ENCODE peak calls at places on chromosomes 2 and 18, in six cellular contexts. H is right lobe of liver, V is ovary, R is mammary epithelial cell, M is Caco-2, O is GM13977. N is an unnamed sample.

GRCh38 chr2:23418490-23418911 is 33.5 kb downstream of the KLHL29 start:
- DNase-seq in V (no peak), M (no peak), O (no peak), H (no peak), R (peak), N (peak)

GRCh38 chr2:199456383-199457146 is 1.2 kb downstream of the SATB2 start:
- DNase-seq in H (no peak), O (peak), V (no peak), R (no peak), M (no peak), N (no peak)

GRCh38 chr2:120798569-120799215 is 63.0 kb downstream of the GLI2 start:
- DNase-seq in M (no peak), V (no peak), R (no peak), H (no peak), O (no peak), N (peak)

GRCh38 chr2:179749210-179749609 is 112.2 kb downstream of the ZNF385B start:
- DNase-seq in H (no peak), R (peak), V (no peak), M (no peak), O (no peak), N (peak)

GRCh38 chr18:57839942-57840381 is 36.8 kb upstream of the ATP8B1 start:
- DNase-seq in O (no peak), H (no peak), R (peak), M (no peak), V (no peak), N (peak)

GRCh38 chr2:145431181-145431951 is 911.4 kb upstream of the ZEB2 start:
- DNase-seq in V (no peak), R (no peak), H (no peak), M (no peak), O (no peak), N (peak)

GRCh38 chr2:66121946-66122345 is 313.0 kb upstream of the MEIS1 start:
- DNase-seq in H (no peak), V (no peak), M (no peak), O (no peak), R (no peak), N (no peak)

GRCh38 chr18:23593720-23594119 is 7.4 kb upstream of the NPC1 start:
- DNase-seq in V (no peak), R (peak), H (no peak), O (no peak), M (no peak), N (peak)

GRCh38 chr2:55985406-55985805 is 61.8 kb upstream of the EFEMP1 start:
- DNase-seq in O (peak), H (no peak), R (no peak), V (no peak), M (no peak), N (no peak)

GRCh38 chr2:101121174-101121573 is 30.0 kb downstream of the TBC1D8 start:
- DNase-seq in V (no peak), H (no peak), M (no peak), O (no peak), R (no peak), N (peak)

GRCh38 chr2:178845565-178846457 is 38.6 kb upstream of the TTN start:
- DNase-seq in M (no peak), H (no peak), R (no peak), O (no peak), V (no peak), N (no peak)

GRCh38 chr2:173997269-173997668 is 32.1 kb upstream of the SP3 start:
- DNase-seq in V (peak), H (peak), O (peak), M (no peak), R (no peak), N (peak)

GRCh38 chr2:118371500-118371899 is 283.2 kb downstream of the INSIG2 start:
- DNase-seq in V (no peak), H (peak), O (peak), M (peak), R (peak), N (peak)

GRCh38 chr2:182616471-182617393 is 99.3 kb upstream of the DNAJC10 start:
- DNase-seq in H (no peak), R (no peak), M (peak), V (no peak), O (no peak), N (no peak)

GRCh38 chr18:64972545-64972944 is 778.3 kb upstream of the CDH7 start:
- DNase-seq in O (no peak), R (no peak), V (no peak), H (no peak), M (no peak), N (peak)

GRCh38 chr2:105383456-105383855 is 15.4 kb downstream of the FHL2 start:
- DNase-seq in H (no peak), R (no peak), M (no peak), O (no peak), V (no peak), N (no peak)

GRCh38 chr2:218727502-218728165 is 17.0 kb downstream of the TTLL4 start:
- DNase-seq in H (no peak), R (peak), O (no peak), M (no peak), V (no peak), N (peak)
- TF ChIP-seq CTCF in H (peak), R (peak), O (peak), M (peak), V (no peak), N (peak)

GRCh38 chr2:240209493-240209892 is 69.0 kb upstream of the OTOS start:
- DNase-seq in R (no peak), H (no peak), O (no peak), V (peak), M (no peak), N (no peak)
- TF ChIP-seq CTCF in R (no peak), H (no peak), O (no peak), V (no peak), M (no peak), N (no peak)

GRCh38 chr18:29301048-29301447 is 1124.1 kb upstream of the CDH2 start:
- DNase-seq in M (no peak), R (no peak), H (no peak), V (no peak), O (no peak), N (no peak)
- TF ChIP-seq CTCF in M (no peak), R (no peak), H (no peak), V (no peak), O (no peak), N (no peak)

DNA sequence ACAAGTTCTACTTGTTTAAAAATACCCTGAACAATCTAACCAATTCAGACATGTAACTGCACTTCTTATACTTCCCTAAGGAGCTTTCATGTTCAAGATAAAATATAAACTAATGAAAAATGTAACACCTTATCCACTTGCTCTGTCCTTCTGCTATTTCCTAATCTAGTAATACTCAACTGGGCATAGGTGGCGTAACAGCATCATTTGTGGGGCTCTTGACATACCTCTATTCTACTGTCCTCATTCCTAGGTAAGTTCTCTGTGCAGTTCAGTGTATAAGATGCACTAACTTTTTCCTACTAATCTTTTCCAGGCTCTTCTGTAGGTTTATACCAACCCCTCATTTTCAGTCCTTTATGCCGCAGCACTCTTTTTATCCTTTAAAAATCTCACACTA is 36.7 kb downstream of the PRKD3 start:
- DNase-seq in R (no peak), O (peak), V (no peak), H (no peak), M (no peak), N (peak)
- TF ChIP-seq CTCF in R (peak), O (peak), V (no peak), H (no peak), M (peak), N (peak)

DNA sequence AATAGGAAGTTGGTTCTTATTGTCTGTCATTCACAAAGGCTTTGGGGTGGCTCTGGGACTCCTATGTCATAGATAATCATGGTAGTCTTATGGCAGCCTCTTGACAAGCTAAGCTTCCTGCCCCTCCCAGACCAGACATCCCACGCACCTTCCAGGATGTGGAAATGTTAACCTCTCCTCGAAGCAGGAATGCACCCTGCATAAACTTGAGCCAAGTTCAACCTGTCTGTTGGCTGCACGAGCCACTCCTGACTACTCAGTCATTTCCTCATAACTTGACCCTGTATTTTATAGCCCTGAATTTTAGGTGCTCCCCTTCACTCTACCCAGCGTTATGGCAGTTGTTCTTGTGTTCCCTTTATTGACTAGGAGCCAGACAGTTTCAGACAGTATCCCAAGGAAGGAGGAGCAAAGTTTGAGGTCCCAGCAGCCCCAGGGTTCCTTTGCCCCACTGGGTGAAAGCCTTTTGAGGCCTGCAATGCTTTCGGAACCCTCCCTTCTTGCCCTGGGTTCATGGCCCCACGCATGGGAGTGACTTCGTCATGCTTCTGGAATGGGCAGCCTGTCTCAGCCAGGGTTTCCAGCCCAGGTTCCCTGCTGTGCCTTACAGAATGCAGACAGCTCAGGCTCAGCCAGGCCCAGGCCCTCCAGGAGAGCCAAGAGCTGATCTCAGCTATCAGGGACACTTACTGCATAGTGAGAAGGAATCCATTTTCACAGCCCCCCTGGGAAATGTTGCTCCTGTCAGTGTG is 15.6 kb upstream of the INO80C start:
- DNase-seq in R (peak), M (no peak), V (no peak), O (no peak), H (no peak), N (peak)
- TF ChIP-seq CTCF in R (no peak), M (no peak), V (no peak), O (no peak), H (no peak), N (no peak)

GRCh38 chr2:21307037-21307436 is 183.3 kb downstream of the TDRD15 start:
- DNase-seq in V (no peak), H (no peak), M (peak), O (no peak), R (no peak), N (no peak)
- TF ChIP-seq CTCF in V (no peak), H (no peak), M (no peak), O (no peak), R (no peak), N (no peak)

GRCh38 chr2:232697807-232698110 is 628 bp downstream of the GIGYF2 start:
- DNase-seq in O (no peak), V (no peak), M (no peak), H (no peak), R (no peak), N (peak)

GRCh38 chr2:232698552-232699091 is 1.5 kb downstream of the GIGYF2 start:
- DNase-seq in O (no peak), H (no peak), M (no peak), R (no peak), V (no peak), N (peak)

GRCh38 chr2:232696609-232697058 is 497 bp upstream of the GIGYF2 start:
- DNase-seq in M (no peak), H (no peak), V (no peak), R (no peak), O (no peak), N (no peak)

GRCh38 chr2:232699110-232699509 is 2.0 kb downstream of the GIGYF2 start:
- DNase-seq in O (no peak), M (no peak), R (peak), V (no peak), H (no peak), N (no peak)

DNA sequence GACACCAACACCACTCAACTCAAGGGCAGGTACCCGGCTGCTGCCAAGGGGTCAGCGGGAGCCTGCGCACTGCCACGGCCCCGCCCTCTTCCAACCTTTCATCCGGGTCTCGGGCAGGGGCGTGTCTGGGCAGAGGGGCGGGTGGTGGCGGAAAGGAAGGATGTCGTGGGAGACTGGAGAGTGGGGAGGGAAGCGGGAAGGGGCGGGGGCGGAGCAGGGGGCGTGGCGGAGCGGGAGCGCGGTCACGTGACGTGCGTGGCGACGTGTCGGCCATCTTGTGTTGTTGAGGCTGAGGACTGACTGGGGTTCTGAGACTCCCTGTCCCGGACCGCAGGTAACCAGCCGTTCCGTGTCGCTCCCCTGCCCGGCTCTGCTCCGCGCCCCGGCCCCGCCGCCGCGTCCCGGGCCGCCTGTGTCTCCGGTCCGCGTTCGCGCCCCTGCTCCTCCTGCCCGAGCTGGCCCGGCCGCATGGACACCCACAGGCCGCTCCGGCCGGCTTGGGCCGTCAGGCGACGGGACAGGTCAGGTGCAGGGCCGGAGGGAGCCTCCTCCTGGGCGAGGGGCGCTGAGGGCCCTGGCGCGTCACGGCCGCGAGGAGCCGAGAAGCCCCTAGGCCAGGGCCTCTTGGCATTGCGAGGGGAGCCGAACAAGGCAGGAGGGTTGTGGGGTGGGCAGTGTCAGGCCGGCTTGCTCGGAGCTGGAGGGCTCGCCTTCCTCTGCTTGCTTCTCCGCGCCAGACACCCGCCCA is at the start of gene GIGYF2:
- DNase-seq in V (peak), H (peak), M (peak), R (peak), O (peak), N (peak)
- TF ChIP-seq CTCF in V (no peak), H (no peak), M (no peak), R (no peak), O (no peak), N (no peak)

GRCh38 chr2:11583840-11584529 is 50.1 kb downstream of the GREB1 start:
- DNase-seq in R (peak), H (peak), O (peak), M (peak), V (peak), N (peak)
- TF ChIP-seq CTCF in R (peak), H (peak), O (peak), M (peak), V (peak), N (peak)